ENCODE peak calls at places on chromosome 16, in five cellular contexts. U is right cardiac atrium; X is MM.1S; A is transverse colon; C is CD8-positive, alpha-beta memory T cell. I is an unnamed sample.

GRCh38 chr16:64225036-64225435 is 896.8 kb downstream of the CDH11 start:
- DNase-seq in A (no peak), X (no peak), C (no peak), U (no peak), I (no peak)

GRCh38 chr16:86669937-86670772 is 91.8 kb downstream of the FOXL1 start:
- DNase-seq in C (no peak), U (no peak), X (no peak), A (no peak), I (no peak)

GRCh38 chr16:84606081-84606875 is 11.6 kb downstream of the COTL1 start:
- DNase-seq in A (no peak), X (no peak), C (peak; percentile 62), U (no peak), I (peak; percentile 79)

GRCh38 chr16:48498761-48499600 is 111.0 kb downstream of the N4BP1 start:
- DNase-seq in U (peak; percentile 48), A (peak; percentile 44), X (no peak), C (no peak), I (no peak)

GRCh38 chr16:87834668-87835473 is 34.4 kb downstream of the SLC7A5 start:
- DNase-seq in C (no peak), X (no peak), U (peak; percentile 63), A (no peak), I (no peak)

GRCh38 chr16:49674255-49674980 is 181.5 kb downstream of the ZNF423 start:
- DNase-seq in A (no peak), X (no peak), U (no peak), C (no peak), I (no peak)

GRCh38 chr16:57994778-57995177 is 5.7 kb downstream of the ZNF319 start:
- DNase-seq in U (peak; percentile 68), A (peak; percentile 51), C (peak; percentile 45), X (peak; percentile 48), I (no peak)

GRCh38 chr16:35749253-35750141 is 2290.1 kb downstream of the TP53TG3F start:
- DNase-seq in U (no peak), X (no peak), C (no peak), A (no peak), I (no peak)

GRCh38 chr16:64437706-64438329 is 684.0 kb downstream of the CDH11 start:
- DNase-seq in X (peak; percentile 68), U (no peak), A (no peak), C (no peak), I (no peak)

GRCh38 chr16:23171234-23171948 is 11.2 kb upstream of the SCNN1G start:
- DNase-seq in A (no peak), X (no peak), U (no peak), C (no peak), I (no peak)

GRCh38 chr16:13935408-13935807 is 15.5 kb downstream of the ERCC4 start:
- DNase-seq in C (no peak), A (no peak), U (no peak), X (no peak), I (no peak)

GRCh38 chr16:66081967-66082366 is 284.5 kb upstream of the CDH5 start:
- DNase-seq in A (no peak), C (no peak), U (no peak), X (no peak), I (no peak)

GRCh38 chr16:83002351-83003334 is 375.9 kb downstream of the CDH13 start:
- DNase-seq in C (no peak), U (no peak), A (no peak), X (no peak), I (no peak)

GRCh38 chr16:85028638-85029412 is 1.2 kb downstream of the KIAA0513 start:
- DNase-seq in X (peak; percentile 56), C (peak; percentile 68), A (peak; percentile 80), U (peak; percentile 47), I (peak; percentile 55)

GRCh38 chr16:70402916-70403659 is 35.8 kb downstream of the ST3GAL2 start:
- DNase-seq in A (no peak), C (no peak), X (no peak), U (no peak), I (no peak)

GRCh38 chr16:19474617-19475016 is 47.3 kb downstream of the GDE1 start:
- DNase-seq in U (no peak), A (no peak), C (no peak), X (no peak), I (no peak)

GRCh38 chr16:64370112-64370511 is 751.8 kb downstream of the CDH11 start:
- DNase-seq in X (no peak), U (no peak), A (no peak), C (no peak), I (no peak)

GRCh38 chr16:81513204-81514040 is 68.8 kb downstream of the CMIP start:
- DNase-seq in C (no peak), U (peak; percentile 88), X (no peak), A (no peak), I (no peak)

GRCh38 chr16:75593825-75594820 is 27.9 kb downstream of the GABARAPL2 start:
- DNase-seq in C (no peak), U (no peak), A (no peak), X (no peak), I (no peak)

GRCh38 chr16:946048-946395 is 24.8 kb downstream of the LMF1 start:
- DNase-seq in X (no peak), A (no peak), C (no peak), U (no peak), I (no peak)
- H3K27ac ChIP-seq in X (no peak overlapping the region), A (no peak overlapping the region), C (no peak overlapping the region), U (no peak overlapping the region), I (no peak overlapping the region)

DNA sequence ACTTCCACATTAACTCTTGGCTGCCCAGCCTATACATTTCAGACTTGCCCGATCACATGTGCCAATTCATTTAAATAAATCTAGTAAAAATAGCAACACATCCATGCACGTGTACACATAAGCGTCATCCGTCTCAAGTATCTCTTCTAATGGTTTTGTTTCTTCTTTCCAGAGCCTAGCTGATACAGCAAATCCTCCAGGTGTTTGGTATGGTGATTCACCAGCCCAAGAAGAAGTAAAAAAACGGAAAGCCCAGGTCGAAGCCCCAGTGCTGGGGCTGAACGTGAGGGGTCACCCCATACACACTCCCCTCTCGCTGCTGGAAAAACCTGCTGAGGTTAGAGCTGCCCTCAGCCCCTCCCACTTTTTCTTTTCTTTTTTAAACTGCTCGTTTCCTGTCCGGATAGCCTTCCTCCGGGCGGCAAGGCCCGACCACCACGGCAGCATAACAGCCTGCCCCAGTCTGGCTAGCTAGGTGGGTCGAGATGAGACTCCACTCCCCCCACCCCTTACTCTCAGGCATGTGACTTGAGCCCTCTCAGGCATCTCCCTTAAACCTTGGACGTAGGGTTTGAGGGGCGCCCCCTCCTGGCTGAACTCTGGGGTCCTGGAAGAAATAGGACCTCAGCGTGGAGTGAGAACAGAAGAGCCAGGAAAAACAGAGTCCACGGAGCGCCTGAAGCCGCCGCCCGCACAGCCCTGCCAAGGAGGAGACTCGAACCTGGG is 13.9 kb upstream of the OR1F1 start:
- DNase-seq in X (peak; percentile 87), A (no peak), C (no peak), U (no peak), I (no peak)
- H3K4me3 ChIP-seq in X (peak overlapping the region; percentile 51), A (no peak overlapping the region), C (no peak overlapping the region), U (no peak overlapping the region), I (no peak overlapping the region)

DNA sequence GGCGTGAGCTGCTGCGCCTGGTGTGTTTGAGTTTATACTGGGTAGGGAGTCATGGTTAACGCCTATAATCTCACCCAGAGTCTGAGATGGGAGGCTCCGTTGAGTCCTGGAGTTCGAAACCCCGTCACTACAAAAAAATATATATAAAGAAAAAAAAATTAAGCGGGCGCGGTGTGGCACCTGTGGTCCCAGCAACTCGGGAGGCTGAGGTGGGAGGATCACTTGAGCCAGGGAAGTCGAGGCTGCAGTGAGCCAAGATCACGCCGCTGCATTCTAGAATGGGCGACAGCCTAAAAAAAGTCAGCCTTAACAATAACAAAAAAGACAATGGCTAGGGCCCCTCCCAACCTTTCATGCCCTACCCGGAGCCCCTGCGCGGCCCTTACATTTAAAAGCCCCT is 17.2 kb upstream of the PRR14 start:
- DNase-seq in X (no peak), U (no peak), C (no peak), A (no peak), I (no peak)
- H3K27ac ChIP-seq in X (peak overlapping the region; percentile 56), U (peak overlapping the region; percentile 73), C (peak overlapping the region; percentile 92), A (peak overlapping the region; percentile 98), I (peak overlapping the region; percentile 95)

GRCh38 chr16:89921131-89921698 is 1.9 kb upstream of the TUBB3 start:
- DNase-seq in U (peak; percentile 42), C (no peak), X (no peak), A (no peak), I (no peak)

GRCh38 chr16:89920723-89921122 is 2.1 kb downstream of the MC1R start:
- DNase-seq in U (peak; percentile 19), A (no peak), C (no peak), X (no peak), I (no peak)

GRCh38 chr16:89917773-89918452 is 749 bp upstream of the MC1R start:
- DNase-seq in U (peak; percentile 87), A (peak; percentile 90), C (peak; percentile 88), X (peak; percentile 87), I (peak; percentile 58)

GRCh38 chr16:89919535-89920406 is 1.1 kb downstream of the MC1R start:
- DNase-seq in A (no peak), C (no peak), U (no peak), X (no peak), I (no peak)

GRCh38 chr16:89918453-89919347 is at the start of gene MC1R:
- DNase-seq in A (no peak), X (peak; percentile 19), C (no peak), U (peak; percentile 49), I (no peak)
- H3K4me3 ChIP-seq in A (peak within 1 kb of the TSS; percentile 29), X (peak within 1 kb of the TSS; percentile 52), C (peak within 1 kb of the TSS; percentile 63), U (peak within 1 kb of the TSS; percentile 2), I (peak within 1 kb of the TSS; percentile 73)

GRCh38 chr16:27458196-27458728 is 56.3 kb downstream of the IL21R start:
- DNase-seq in X (no peak), U (no peak), C (no peak), A (no peak), I (no peak)
- H3K27ac ChIP-seq in X (no peak overlapping the region), U (no peak overlapping the region), C (no peak overlapping the region), A (no peak overlapping the region), I (no peak overlapping the region)